ENCODE peak calls at places on chromosome 3, in ten cellular contexts. E, C, N, S, B, W, K, R, Y and A are unnamed samples.

GRCh38 chr3:102530443-102531195 is 95.8 kb downstream of the ZPLD1 start:
- DNase-seq in N (no peak), E (no peak), S (peak; percentile 12), B (peak; percentile 45), R (no peak), K (no peak), C (no peak), Y (no peak), W (peak; percentile 21), A (no peak)

GRCh38 chr3:50122661-50123391 is 32.3 kb upstream of the SEMA3F start:
- DNase-seq in R (no peak), N (no peak), B (no peak), E (peak; percentile 43), C (no peak), Y (no peak), W (no peak), S (no peak), K (no peak), A (no peak)

GRCh38 chr3:127386490-127386889 is 98.6 kb upstream of the PRR20G start:
- DNase-seq in S (no peak), R (no peak), B (no peak), N (no peak), E (no peak), Y (no peak), K (no peak), W (no peak), C (no peak), A (no peak)

GRCh38 chr3:122560680-122561079 is 3.4 kb downstream of the PARP9 start:
- DNase-seq in S (peak; percentile 67), N (peak; percentile 40), E (peak; percentile 52), K (peak; percentile 76), B (peak; percentile 81), R (peak; percentile 55), Y (peak; percentile 76), W (peak; percentile 75), C (peak; percentile 45), A (peak; percentile 41)

GRCh38 chr3:121473001-121473400 is 72.8 kb downstream of the POLQ start:
- DNase-seq in B (no peak), R (no peak), W (no peak), S (no peak), K (no peak), C (no peak), N (no peak), E (no peak), Y (no peak), A (no peak)

GRCh38 chr3:32106929-32107362 is 526 bp downstream of the GPD1L start:
- DNase-seq in R (peak; percentile 67), E (no peak), S (no peak), K (no peak), N (peak; percentile 18), Y (no peak), B (peak; percentile 19), W (peak; percentile 7), C (no peak), A (no peak)

GRCh38 chr3:55571913-55572312 is 84.8 kb upstream of the WNT5A start:
- DNase-seq in R (peak; percentile 83), S (no peak), N (peak; percentile 56), C (no peak), E (no peak), B (peak; percentile 18), K (no peak), Y (no peak), W (no peak), A (peak; percentile 11)

GRCh38 chr3:175735866-175736265 is 876.7 kb downstream of the NAALADL2 start:
- DNase-seq in C (no peak), N (no peak), Y (no peak), K (no peak), W (no peak), E (no peak), S (no peak), B (no peak), R (no peak), A (no peak)

GRCh38 chr3:52845691-52846426 is 11.0 kb upstream of the MUSTN1 start:
- DNase-seq in Y (no peak), C (peak; percentile 9), W (no peak), E (peak; percentile 66), B (no peak), R (no peak), S (no peak), K (no peak), N (no peak), A (no peak)

GRCh38 chr3:112486811-112487505 is 12.3 kb downstream of the BTLA start:
- DNase-seq in R (no peak), W (peak; percentile 41), B (peak; percentile 6), N (no peak), S (no peak), K (no peak), Y (no peak), C (no peak), E (no peak), A (no peak)

GRCh38 chr3:157086053-157086761 is 73.7 kb downstream of the CCNL1 start:
- DNase-seq in K (no peak), R (peak; percentile 31), N (no peak), C (no peak), E (no peak), Y (no peak), B (no peak), S (no peak), W (no peak), A (no peak)

GRCh38 chr3:169028716-169029115 is 634.8 kb downstream of the MECOM start:
- DNase-seq in E (no peak), S (no peak), R (no peak), W (no peak), C (no peak), B (peak; percentile 56), K (no peak), Y (no peak), N (no peak), A (no peak)

GRCh38 chr3:128808672-128809071 is 70.7 kb upstream of the ACAD9 start:
- DNase-seq in B (no peak), N (no peak), R (peak; percentile 20), E (no peak), W (no peak), Y (no peak), K (no peak), C (no peak), S (no peak), A (peak; percentile 8)

GRCh38 chr3:128815318-128816064 is 63.9 kb upstream of the ACAD9 start:
- DNase-seq in N (no peak), C (no peak), E (no peak), S (no peak), W (no peak), Y (no peak), B (no peak), R (no peak), K (no peak), A (no peak)

GRCh38 chr3:128814514-128815317 is 64.7 kb upstream of the ACAD9 start:
- DNase-seq in S (no peak), W (no peak), R (no peak), K (no peak), N (no peak), E (no peak), Y (no peak), B (no peak), C (no peak), A (no peak)

GRCh38 chr3:128818186-128818787 is 61.1 kb upstream of the ACAD9 start:
- DNase-seq in Y (no peak), S (no peak), E (no peak), C (no peak), W (no peak), B (no peak), R (no peak), K (no peak), N (no peak), A (no peak)

GRCh38 chr3:128813003-128813564 is 66.3 kb upstream of the ACAD9 start:
- DNase-seq in C (no peak), W (no peak), R (no peak), N (no peak), B (no peak), E (no peak), Y (no peak), K (no peak), S (no peak), A (no peak)
- TF ChIP-seq CTCF in C (no peak), W (no peak), R (no peak), N (no peak), B (no peak), E (no peak), Y (no peak), K (no peak), S (no peak), A (no peak)

DNA sequence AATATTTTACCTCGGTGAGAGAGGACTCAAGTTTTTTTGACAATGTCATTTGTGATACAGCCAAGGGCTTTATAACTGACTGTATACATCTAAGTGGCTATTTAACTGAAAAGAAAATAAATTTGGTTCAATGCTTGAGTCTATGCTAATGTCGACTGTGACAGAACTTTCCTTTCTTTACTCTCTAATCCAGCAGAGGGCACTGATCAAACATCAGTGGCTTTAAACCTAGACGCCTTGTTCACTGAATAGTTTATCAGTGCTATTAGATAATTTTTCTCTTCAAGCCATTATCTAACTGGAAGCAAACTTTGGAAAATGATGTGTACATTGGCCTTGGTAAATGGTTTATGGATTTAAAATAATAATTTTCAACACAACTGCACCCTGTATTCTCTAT is 285.1 kb downstream of the CHL1 start:
- DNase-seq in B (peak; percentile 4), N (no peak), W (no peak), R (no peak), E (peak; percentile 36), Y (no peak), C (no peak), S (no peak), K (peak; percentile 45), A (no peak)
- TF ChIP-seq CTCF in B (no peak), N (no peak), W (no peak), R (no peak), E (peak; percentile 19), Y (no peak), C (no peak), S (peak; percentile 22), K (peak; percentile 35), A (no peak)

GRCh38 chr3:43223670-43224364 is 62.5 kb upstream of the SNRK start:
- DNase-seq in N (no peak), B (peak; percentile 56), C (no peak), E (no peak), W (peak; percentile 26), R (no peak), S (no peak), Y (no peak), K (no peak), A (no peak)
- TF ChIP-seq CTCF in N (no peak), B (peak; percentile 51), C (peak; percentile 65), E (peak; percentile 40), W (peak; percentile 53), R (no peak), S (peak; percentile 78), Y (peak; percentile 77), K (peak; percentile 37), A (no peak)

DNA sequence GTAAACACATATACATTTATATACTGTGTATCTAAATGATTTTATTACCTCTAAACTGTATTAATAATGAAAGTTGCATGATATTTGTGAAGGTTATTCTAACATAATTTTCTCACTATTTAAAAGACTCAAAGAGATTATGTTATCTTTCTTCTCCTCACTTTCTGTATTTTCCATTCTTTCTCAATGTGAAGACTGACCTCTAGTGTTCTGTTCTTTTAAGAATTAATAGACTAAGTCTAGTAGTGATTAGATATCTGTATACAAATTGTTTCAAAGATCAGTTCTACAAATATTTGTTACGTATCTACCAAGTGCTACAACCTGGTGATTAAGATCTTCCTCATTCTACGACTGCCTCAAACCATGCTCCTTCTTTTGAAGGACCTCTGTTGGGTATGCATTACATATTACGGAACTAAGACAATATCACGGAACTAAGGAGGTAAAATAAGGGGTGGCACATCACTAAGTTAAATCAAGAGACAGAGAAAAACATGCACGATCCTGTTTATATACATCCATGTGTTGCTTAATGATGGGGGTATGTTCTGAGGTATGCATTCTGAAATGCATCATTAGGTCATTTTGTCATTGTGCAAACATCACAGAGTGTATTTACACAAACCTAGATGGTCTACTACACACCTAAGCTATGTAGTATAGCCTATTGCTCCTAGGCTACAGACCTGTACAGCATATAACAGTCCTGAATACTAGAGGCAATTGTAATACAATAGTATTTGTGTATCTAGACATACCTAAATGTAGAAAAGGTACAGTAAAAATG is 161.5 kb upstream of the KBTBD8 start:
- DNase-seq in K (no peak), Y (no peak), B (peak; percentile 24), C (no peak), E (no peak), S (no peak), N (no peak), W (peak; percentile 20), R (no peak), A (no peak)
- TF ChIP-seq CTCF in K (no peak), Y (no peak), B (no peak), C (no peak), E (peak; percentile 40), S (peak; percentile 59), N (no peak), W (peak; percentile 12), R (no peak), A (peak; percentile 52)